ENCODE peak calls at places on chromosomes 11 and 22, in nine cellular contexts. One of them, this sample, is unnamed.

GRCh38 chr22:47091921-47092700 is 329.7 kb downstream of the TBC1D22A start:
- DNase-seq in HL-60: no peak
- DNase-seq in colonic mucosa: no peak
- DNase-seq in prostate gland: no peak
- DNase-seq in cardiac muscle cell: no peak
- DNase-seq in CD8-positive, alpha-beta T cell: no peak
- DNase-seq in mammary epithelial cell: no peak
- DNase-seq in lung: no peak
- DNase-seq in HAP-1: no peak
- DNase-seq in this sample: no peak

GRCh38 chr11:61367406-61367805 is 5.2 kb downstream of the TMEM138 start:
- DNase-seq in HL-60: no peak
- DNase-seq in colonic mucosa: no peak
- DNase-seq in prostate gland: no peak
- DNase-seq in cardiac muscle cell: no peak
- DNase-seq in CD8-positive, alpha-beta T cell: no peak
- DNase-seq in mammary epithelial cell: no peak
- DNase-seq in lung: no peak
- DNase-seq in HAP-1: no peak
- DNase-seq in this sample: peak; percentile 55

GRCh38 chr22:37661160-37661924 is 2.8 kb downstream of the PDXP start:
- DNase-seq in HL-60: no peak
- DNase-seq in colonic mucosa: no peak
- DNase-seq in prostate gland: no peak
- DNase-seq in cardiac muscle cell: peak; percentile 59
- DNase-seq in CD8-positive, alpha-beta T cell: peak; percentile 57
- DNase-seq in mammary epithelial cell: peak; percentile 37
- DNase-seq in lung: no peak
- DNase-seq in HAP-1: no peak
- DNase-seq in this sample: no peak

GRCh38 chr11:67699521-67699920 is 25.1 kb upstream of the ALDH3B2 start:
- DNase-seq in HL-60: no peak
- DNase-seq in colonic mucosa: no peak
- DNase-seq in prostate gland: no peak
- DNase-seq in cardiac muscle cell: no peak
- DNase-seq in CD8-positive, alpha-beta T cell: no peak
- DNase-seq in mammary epithelial cell: peak; percentile 34
- DNase-seq in lung: no peak
- DNase-seq in HAP-1: no peak
- DNase-seq in this sample: no peak

GRCh38 chr11:80109652-80110051 is 668.8 kb upstream of the TENM4 start:
- DNase-seq in HL-60: no peak
- DNase-seq in colonic mucosa: no peak
- DNase-seq in prostate gland: no peak
- DNase-seq in cardiac muscle cell: peak; percentile 29
- DNase-seq in CD8-positive, alpha-beta T cell: no peak
- DNase-seq in mammary epithelial cell: no peak
- DNase-seq in lung: no peak
- DNase-seq in HAP-1: no peak
- DNase-seq in this sample: no peak

GRCh38 chr11:126716456-126717083 is 284.0 kb downstream of the KIRREL3 start:
- DNase-seq in HL-60: no peak
- DNase-seq in colonic mucosa: peak; percentile 51
- DNase-seq in prostate gland: peak; percentile 23
- DNase-seq in cardiac muscle cell: peak; percentile 43
- DNase-seq in CD8-positive, alpha-beta T cell: no peak
- DNase-seq in mammary epithelial cell: no peak
- DNase-seq in lung: peak; percentile 41
- DNase-seq in HAP-1: peak; percentile 21
- DNase-seq in this sample: peak; percentile 67

GRCh38 chr11:78074756-78075155 is 4.9 kb downstream of the NDUFC2 start:
- DNase-seq in HL-60: no peak
- DNase-seq in colonic mucosa: no peak
- DNase-seq in prostate gland: no peak
- DNase-seq in cardiac muscle cell: no peak
- DNase-seq in CD8-positive, alpha-beta T cell: no peak
- DNase-seq in mammary epithelial cell: no peak
- DNase-seq in lung: no peak
- DNase-seq in HAP-1: no peak
- DNase-seq in this sample: no peak

GRCh38 chr11:69977951-69978350 is 100.2 kb upstream of the ANO1 start:
- DNase-seq in HL-60: no peak
- DNase-seq in colonic mucosa: no peak
- DNase-seq in prostate gland: no peak
- DNase-seq in cardiac muscle cell: no peak
- DNase-seq in CD8-positive, alpha-beta T cell: no peak
- DNase-seq in mammary epithelial cell: no peak
- DNase-seq in lung: no peak
- DNase-seq in HAP-1: no peak
- DNase-seq in this sample: no peak

GRCh38 chr22:30783021-30783420 is 88.3 kb downstream of the OSBP2 start:
- DNase-seq in HL-60: no peak
- DNase-seq in colonic mucosa: no peak
- DNase-seq in prostate gland: no peak
- DNase-seq in cardiac muscle cell: no peak
- DNase-seq in CD8-positive, alpha-beta T cell: no peak
- DNase-seq in mammary epithelial cell: no peak
- DNase-seq in lung: no peak
- DNase-seq in HAP-1: no peak
- DNase-seq in this sample: no peak

GRCh38 chr11:92035488-92035887 is 189.1 kb upstream of the FAT3 start:
- DNase-seq in HL-60: no peak
- DNase-seq in colonic mucosa: no peak
- DNase-seq in prostate gland: no peak
- DNase-seq in cardiac muscle cell: no peak
- DNase-seq in CD8-positive, alpha-beta T cell: no peak
- DNase-seq in mammary epithelial cell: peak; percentile 90
- DNase-seq in lung: no peak
- DNase-seq in HAP-1: no peak
- DNase-seq in this sample: no peak

GRCh38 chr11:73452726-73453125 is 76.5 kb downstream of the RELT start:
- DNase-seq in HL-60: no peak
- DNase-seq in colonic mucosa: no peak
- DNase-seq in prostate gland: no peak
- DNase-seq in cardiac muscle cell: no peak
- DNase-seq in CD8-positive, alpha-beta T cell: no peak
- DNase-seq in mammary epithelial cell: no peak
- DNase-seq in lung: no peak
- DNase-seq in HAP-1: no peak
- DNase-seq in this sample: no peak

GRCh38 chr11:76799061-76799804 is 16.1 kb downstream of the TSKU start:
- DNase-seq in HL-60: peak; percentile 84
- DNase-seq in colonic mucosa: peak; percentile 88
- DNase-seq in prostate gland: peak; percentile 76
- DNase-seq in cardiac muscle cell: peak; percentile 88
- DNase-seq in CD8-positive, alpha-beta T cell: peak; percentile 79
- DNase-seq in mammary epithelial cell: peak; percentile 47
- DNase-seq in lung: peak; percentile 86
- DNase-seq in HAP-1: peak; percentile 55
- DNase-seq in this sample: peak; percentile 81

GRCh38 chr11:12653729-12654128 is 20.5 kb upstream of the TEAD1 start:
- DNase-seq in HL-60: no peak
- DNase-seq in colonic mucosa: no peak
- DNase-seq in prostate gland: no peak
- DNase-seq in cardiac muscle cell: no peak
- DNase-seq in CD8-positive, alpha-beta T cell: no peak
- DNase-seq in mammary epithelial cell: no peak
- DNase-seq in lung: no peak
- DNase-seq in HAP-1: no peak
- DNase-seq in this sample: no peak

GRCh38 chr11:24739637-24740036 is 242.8 kb downstream of the LUZP2 start:
- DNase-seq in HL-60: no peak
- DNase-seq in colonic mucosa: no peak
- DNase-seq in prostate gland: no peak
- DNase-seq in cardiac muscle cell: no peak
- DNase-seq in CD8-positive, alpha-beta T cell: no peak
- DNase-seq in mammary epithelial cell: no peak
- DNase-seq in lung: no peak
- DNase-seq in HAP-1: no peak
- DNase-seq in this sample: no peak

GRCh38 chr22:32410459-32410858 is 1.6 kb downstream of the RTCB start:
- DNase-seq in HL-60: no peak
- DNase-seq in colonic mucosa: no peak
- DNase-seq in prostate gland: no peak
- DNase-seq in cardiac muscle cell: no peak
- DNase-seq in CD8-positive, alpha-beta T cell: no peak
- DNase-seq in mammary epithelial cell: peak; percentile 69
- DNase-seq in lung: no peak
- DNase-seq in HAP-1: no peak
- DNase-seq in this sample: no peak

GRCh38 chr11:2273771-2274170 is 3.4 kb upstream of the ASCL2 start:
- DNase-seq in HL-60: no peak
- DNase-seq in colonic mucosa: peak; percentile 10
- DNase-seq in prostate gland: no peak
- DNase-seq in cardiac muscle cell: no peak
- DNase-seq in CD8-positive, alpha-beta T cell: no peak
- DNase-seq in mammary epithelial cell: no peak
- DNase-seq in lung: no peak
- DNase-seq in HAP-1: no peak
- DNase-seq in this sample: no peak

GRCh38 chr11:2275334-2276279 is 5.2 kb upstream of the ASCL2 start:
- DNase-seq in HL-60: no peak
- DNase-seq in colonic mucosa: no peak
- DNase-seq in prostate gland: no peak
- DNase-seq in cardiac muscle cell: no peak
- DNase-seq in CD8-positive, alpha-beta T cell: no peak
- DNase-seq in mammary epithelial cell: no peak
- DNase-seq in lung: peak; percentile 22
- DNase-seq in HAP-1: no peak
- DNase-seq in this sample: no peak

GRCh38 chr11:2276280-2276998 is 6.1 kb upstream of the ASCL2 start:
- DNase-seq in HL-60: no peak
- DNase-seq in colonic mucosa: no peak
- DNase-seq in prostate gland: no peak
- DNase-seq in cardiac muscle cell: no peak
- DNase-seq in CD8-positive, alpha-beta T cell: no peak
- DNase-seq in mammary epithelial cell: no peak
- DNase-seq in lung: peak; percentile 17
- DNase-seq in HAP-1: no peak
- DNase-seq in this sample: no peak

GRCh38 chr11:2277933-2278523 is 7.6 kb upstream of the ASCL2 start:
- DNase-seq in HL-60: no peak
- DNase-seq in colonic mucosa: no peak
- DNase-seq in prostate gland: no peak
- DNase-seq in cardiac muscle cell: no peak
- DNase-seq in CD8-positive, alpha-beta T cell: no peak
- DNase-seq in mammary epithelial cell: no peak
- DNase-seq in lung: no peak
- DNase-seq in HAP-1: no peak
- DNase-seq in this sample: no peak

GRCh38 chr11:2276999-2277328 is 6.6 kb upstream of the ASCL2 start:
- DNase-seq in HL-60: no peak
- DNase-seq in colonic mucosa: peak; percentile 15
- DNase-seq in prostate gland: no peak
- DNase-seq in cardiac muscle cell: no peak
- DNase-seq in CD8-positive, alpha-beta T cell: no peak
- DNase-seq in mammary epithelial cell: no peak
- DNase-seq in lung: no peak
- DNase-seq in HAP-1: no peak
- DNase-seq in this sample: peak; percentile 6
- H3K27me3 ChIP-seq in HL-60: peaks cover 3% of the 10 kb centered on the region
- H3K27me3 ChIP-seq in colonic mucosa: no peaks in the 10 kb centered on the region
- H3K27me3 ChIP-seq in prostate gland: no peaks in the 10 kb centered on the region
- H3K27me3 ChIP-seq in cardiac muscle cell: peaks cover 55% of the 10 kb centered on the region
- H3K27me3 ChIP-seq in CD8-positive, alpha-beta T cell: no peaks in the 10 kb centered on the region
- H3K27me3 ChIP-seq in mammary epithelial cell: peaks cover 10% of the 10 kb centered on the region
- H3K27me3 ChIP-seq in lung: no peaks in the 10 kb centered on the region
- H3K27me3 ChIP-seq in HAP-1: peaks cover 15% of the 10 kb centered on the region
- H3K27me3 ChIP-seq in this sample: peaks cover 86% of the 10 kb centered on the region

GRCh38 chr22:22228421-22228820 is 16.2 kb upstream of the VPREB1 start:
- DNase-seq in HL-60: no peak
- DNase-seq in colonic mucosa: no peak
- DNase-seq in prostate gland: no peak
- DNase-seq in cardiac muscle cell: no peak
- DNase-seq in CD8-positive, alpha-beta T cell: no peak
- DNase-seq in mammary epithelial cell: no peak
- DNase-seq in lung: no peak
- DNase-seq in HAP-1: no peak
- DNase-seq in this sample: no peak
- H3K27me3 ChIP-seq in HL-60: no peaks in the 10 kb centered on the region
- H3K27me3 ChIP-seq in colonic mucosa: no peaks in the 10 kb centered on the region
- H3K27me3 ChIP-seq in prostate gland: no peaks in the 10 kb centered on the region
- H3K27me3 ChIP-seq in cardiac muscle cell: peaks cover 91% of the 10 kb centered on the region
- H3K27me3 ChIP-seq in CD8-positive, alpha-beta T cell: no peaks in the 10 kb centered on the region
- H3K27me3 ChIP-seq in mammary epithelial cell: no peaks in the 10 kb centered on the region
- H3K27me3 ChIP-seq in lung: no peaks in the 10 kb centered on the region
- H3K27me3 ChIP-seq in HAP-1: no peaks in the 10 kb centered on the region
- H3K27me3 ChIP-seq in this sample: peaks cover 2% of the 10 kb centered on the region

GRCh38 chr11:357582-357981 is 11.7 kb upstream of the B4GALNT4 start:
- DNase-seq in HL-60: no peak
- DNase-seq in colonic mucosa: no peak
- DNase-seq in prostate gland: no peak
- DNase-seq in cardiac muscle cell: no peak
- DNase-seq in CD8-positive, alpha-beta T cell: no peak
- DNase-seq in mammary epithelial cell: no peak
- DNase-seq in lung: no peak
- DNase-seq in HAP-1: no peak
- DNase-seq in this sample: no peak
- H3K27me3 ChIP-seq in HL-60: no peaks in the 10 kb centered on the region
- H3K27me3 ChIP-seq in colonic mucosa: no peaks in the 10 kb centered on the region
- H3K27me3 ChIP-seq in prostate gland: no peaks in the 10 kb centered on the region
- H3K27me3 ChIP-seq in cardiac muscle cell: no peaks in the 10 kb centered on the region
- H3K27me3 ChIP-seq in CD8-positive, alpha-beta T cell: no peaks in the 10 kb centered on the region
- H3K27me3 ChIP-seq in mammary epithelial cell: no peaks in the 10 kb centered on the region
- H3K27me3 ChIP-seq in lung: no peaks in the 10 kb centered on the region
- H3K27me3 ChIP-seq in HAP-1: no peaks in the 10 kb centered on the region
- H3K27me3 ChIP-seq in this sample: no peaks in the 10 kb centered on the region

GRCh38 chr11:2182692-2183474 is 11.3 kb upstream of the TH start:
- DNase-seq in HL-60: no peak
- DNase-seq in colonic mucosa: no peak
- DNase-seq in prostate gland: no peak
- DNase-seq in cardiac muscle cell: no peak
- DNase-seq in CD8-positive, alpha-beta T cell: no peak
- DNase-seq in mammary epithelial cell: no peak
- DNase-seq in lung: no peak
- DNase-seq in HAP-1: no peak
- DNase-seq in this sample: no peak
- H3K27me3 ChIP-seq in HL-60: peaks cover 17% of the 10 kb centered on the region
- H3K27me3 ChIP-seq in colonic mucosa: no peaks in the 10 kb centered on the region
- H3K27me3 ChIP-seq in prostate gland: peaks cover 3% of the 10 kb centered on the region
- H3K27me3 ChIP-seq in cardiac muscle cell: peaks cover 6% of the 10 kb centered on the region
- H3K27me3 ChIP-seq in CD8-positive, alpha-beta T cell: no peaks in the 10 kb centered on the region
- H3K27me3 ChIP-seq in mammary epithelial cell: no peaks in the 10 kb centered on the region
- H3K27me3 ChIP-seq in lung: peaks cover 5% of the 10 kb centered on the region
- H3K27me3 ChIP-seq in HAP-1: peaks cover 13% of the 10 kb centered on the region
- H3K27me3 ChIP-seq in this sample: peaks cover 2% of the 10 kb centered on the region

DNA sequence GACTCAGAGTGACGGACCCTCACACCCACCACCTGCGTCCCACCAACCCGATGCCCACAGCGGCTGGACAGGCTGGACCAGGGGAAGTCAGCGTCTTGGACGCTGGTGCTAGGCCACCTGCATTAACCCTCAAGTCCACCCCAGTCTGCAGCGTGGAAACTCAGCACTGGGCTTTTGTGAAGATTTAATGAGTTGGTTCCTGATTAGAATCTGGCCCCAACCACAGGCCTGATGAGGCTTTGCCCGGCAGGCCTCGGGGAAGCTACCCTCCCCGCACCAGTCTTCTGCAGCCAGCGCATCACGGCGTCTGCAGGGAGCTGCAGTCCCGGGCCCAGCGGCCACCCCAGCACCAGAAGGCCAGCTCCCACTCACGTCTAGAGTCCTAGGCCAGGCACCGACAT is 101.0 kb downstream of the BRD1 start:
- DNase-seq in HL-60: no peak
- DNase-seq in colonic mucosa: no peak
- DNase-seq in prostate gland: no peak
- DNase-seq in cardiac muscle cell: no peak
- DNase-seq in CD8-positive, alpha-beta T cell: no peak
- DNase-seq in mammary epithelial cell: no peak
- DNase-seq in lung: no peak
- DNase-seq in HAP-1: no peak
- DNase-seq in this sample: no peak
- H3K27me3 ChIP-seq in HL-60: peaks cover 48% of the 10 kb centered on the region
- H3K27me3 ChIP-seq in colonic mucosa: peaks cover 13% of the 10 kb centered on the region
- H3K27me3 ChIP-seq in prostate gland: peaks cover 9% of the 10 kb centered on the region
- H3K27me3 ChIP-seq in cardiac muscle cell: peaks cover 67% of the 10 kb centered on the region
- H3K27me3 ChIP-seq in CD8-positive, alpha-beta T cell: peaks cover 9% of the 10 kb centered on the region
- H3K27me3 ChIP-seq in mammary epithelial cell: peaks cover 2% of the 10 kb centered on the region
- H3K27me3 ChIP-seq in lung: peaks cover 3% of the 10 kb centered on the region
- H3K27me3 ChIP-seq in HAP-1: peaks cover 50% of the 10 kb centered on the region
- H3K27me3 ChIP-seq in this sample: no peaks in the 10 kb centered on the region